ENCODE peak calls at places on chromosome 19, in six cellular contexts. One of them, this sample, is unnamed.

GRCh38 chr19:677601-678380 is 1.6 kb downstream of the FSTL3 start:
- DNase-seq in GM12865: no peak
- DNase-seq in PC-9: peak
- DNase-seq in CD4-positive, alpha-beta memory T cell: no peak
- DNase-seq in epithelial cell of proximal tubule: no peak
- DNase-seq in tibial artery: peak
- DNase-seq in this sample: no peak

GRCh38 chr19:55257461-55258411 is 1.1 kb downstream of the PPP6R1 start:
- DNase-seq in tibial artery: no peak
- DNase-seq in CD4-positive, alpha-beta memory T cell: peak
- DNase-seq in GM12865: peak
- DNase-seq in PC-9: no peak
- DNase-seq in epithelial cell of proximal tubule: no peak
- DNase-seq in this sample: no peak

GRCh38 chr19:23281663-23282276 is 31.6 kb upstream of the ZNF724 start:
- DNase-seq in PC-9: no peak
- DNase-seq in CD4-positive, alpha-beta memory T cell: no peak
- DNase-seq in GM12865: no peak
- DNase-seq in tibial artery: no peak
- DNase-seq in epithelial cell of proximal tubule: no peak
- DNase-seq in this sample: no peak

GRCh38 chr19:49744946-49745381 is 18.1 kb downstream of the TSKS start:
- DNase-seq in tibial artery: no peak
- DNase-seq in epithelial cell of proximal tubule: no peak
- DNase-seq in GM12865: no peak
- DNase-seq in CD4-positive, alpha-beta memory T cell: no peak
- DNase-seq in PC-9: no peak
- DNase-seq in this sample: no peak

GRCh38 chr19:56309511-56310185 is 5.0 kb downstream of the ZSCAN5A start:
- DNase-seq in CD4-positive, alpha-beta memory T cell: peak
- DNase-seq in PC-9: no peak
- DNase-seq in epithelial cell of proximal tubule: no peak
- DNase-seq in GM12865: peak
- DNase-seq in tibial artery: no peak
- DNase-seq in this sample: no peak

GRCh38 chr19:1265611-1266115 is 3.5 kb upstream of the CIRBP start:
- DNase-seq in CD4-positive, alpha-beta memory T cell: no peak
- DNase-seq in GM12865: no peak
- DNase-seq in PC-9: peak
- DNase-seq in epithelial cell of proximal tubule: no peak
- DNase-seq in tibial artery: peak
- DNase-seq in this sample: no peak

GRCh38 chr19:54095136-54095858 is 5.3 kb downstream of the OSCAR start:
- DNase-seq in CD4-positive, alpha-beta memory T cell: no peak
- DNase-seq in tibial artery: no peak
- DNase-seq in epithelial cell of proximal tubule: no peak
- DNase-seq in PC-9: no peak
- DNase-seq in GM12865: no peak
- DNase-seq in this sample: no peak

GRCh38 chr19:18205180-18205915 is 1.5 kb upstream of the RAB3A start:
- DNase-seq in GM12865: peak
- DNase-seq in epithelial cell of proximal tubule: no peak
- DNase-seq in CD4-positive, alpha-beta memory T cell: peak
- DNase-seq in tibial artery: peak
- DNase-seq in PC-9: peak
- DNase-seq in this sample: no peak

GRCh38 chr19:42942187-42942789 is 5.3 kb upstream of the PSG7 start:
- DNase-seq in GM12865: peak
- DNase-seq in epithelial cell of proximal tubule: no peak
- DNase-seq in CD4-positive, alpha-beta memory T cell: no peak
- DNase-seq in PC-9: no peak
- DNase-seq in tibial artery: no peak
- DNase-seq in this sample: no peak

GRCh38 chr19:18144906-18145305 is 8.1 kb upstream of the PIK3R2 start:
- DNase-seq in PC-9: no peak
- DNase-seq in GM12865: no peak
- DNase-seq in CD4-positive, alpha-beta memory T cell: no peak
- DNase-seq in epithelial cell of proximal tubule: no peak
- DNase-seq in tibial artery: no peak
- DNase-seq in this sample: no peak

GRCh38 chr19:12766051-12766521 is 9.3 kb downstream of the HOOK2 start:
- DNase-seq in PC-9: peak
- DNase-seq in tibial artery: peak
- DNase-seq in GM12865: peak
- DNase-seq in epithelial cell of proximal tubule: no peak
- DNase-seq in CD4-positive, alpha-beta memory T cell: peak
- DNase-seq in this sample: no peak

GRCh38 chr19:43524922-43525835 is 1.8 kb downstream of the ETHE1 start:
- DNase-seq in tibial artery: peak
- DNase-seq in epithelial cell of proximal tubule: no peak
- DNase-seq in GM12865: peak
- DNase-seq in CD4-positive, alpha-beta memory T cell: peak
- DNase-seq in PC-9: peak
- DNase-seq in this sample: no peak

GRCh38 chr19:47044946-47045866 is 3.2 kb downstream of the TMEM160 start:
- DNase-seq in PC-9: no peak
- DNase-seq in GM12865: no peak
- DNase-seq in epithelial cell of proximal tubule: no peak
- DNase-seq in CD4-positive, alpha-beta memory T cell: no peak
- DNase-seq in tibial artery: no peak
- DNase-seq in this sample: no peak

GRCh38 chr19:10544753-10545251 is 1.1 kb downstream of the ATG4D start:
- DNase-seq in PC-9: no peak
- DNase-seq in CD4-positive, alpha-beta memory T cell: peak
- DNase-seq in tibial artery: no peak
- DNase-seq in epithelial cell of proximal tubule: no peak
- DNase-seq in GM12865: no peak
- DNase-seq in this sample: no peak

GRCh38 chr19:29660835-29661234 is 4.4 kb upstream of the PLEKHF1 start:
- DNase-seq in tibial artery: no peak
- DNase-seq in PC-9: no peak
- DNase-seq in CD4-positive, alpha-beta memory T cell: no peak
- DNase-seq in epithelial cell of proximal tubule: no peak
- DNase-seq in GM12865: no peak
- DNase-seq in this sample: no peak

GRCh38 chr19:55063492-55063843 is 520 bp upstream of the RDH13 start:
- DNase-seq in PC-9: no peak
- DNase-seq in tibial artery: no peak
- DNase-seq in GM12865: no peak
- DNase-seq in epithelial cell of proximal tubule: no peak
- DNase-seq in CD4-positive, alpha-beta memory T cell: no peak
- DNase-seq in this sample: no peak

GRCh38 chr19:1411255-1412191 is 4.1 kb downstream of the DAZAP1 start:
- DNase-seq in CD4-positive, alpha-beta memory T cell: peak
- DNase-seq in tibial artery: peak
- DNase-seq in epithelial cell of proximal tubule: no peak
- DNase-seq in GM12865: no peak
- DNase-seq in PC-9: no peak
- DNase-seq in this sample: no peak

GRCh38 chr19:5023128-5023571 is 54.2 kb downstream of the KDM4B start:
- DNase-seq in GM12865: no peak
- DNase-seq in tibial artery: no peak
- DNase-seq in epithelial cell of proximal tubule: no peak
- DNase-seq in CD4-positive, alpha-beta memory T cell: no peak
- DNase-seq in PC-9: no peak
- DNase-seq in this sample: no peak

GRCh38 chr19:3818479-3818878 is 32.3 kb upstream of the MATK start:
- DNase-seq in tibial artery: no peak
- DNase-seq in PC-9: no peak
- DNase-seq in CD4-positive, alpha-beta memory T cell: no peak
- DNase-seq in epithelial cell of proximal tubule: no peak
- DNase-seq in GM12865: no peak
- DNase-seq in this sample: no peak

GRCh38 chr19:39181500-39182173 is 15.1 kb upstream of the NCCRP1 start:
- DNase-seq in epithelial cell of proximal tubule: no peak
- DNase-seq in CD4-positive, alpha-beta memory T cell: no peak
- DNase-seq in tibial artery: no peak
- DNase-seq in PC-9: no peak
- DNase-seq in GM12865: no peak
- DNase-seq in this sample: no peak

GRCh38 chr19:15187026-15188007 is 13.5 kb downstream of the NOTCH3 start:
- DNase-seq in tibial artery: no peak
- DNase-seq in GM12865: no peak
- DNase-seq in epithelial cell of proximal tubule: no peak
- DNase-seq in CD4-positive, alpha-beta memory T cell: no peak
- DNase-seq in PC-9: peak
- DNase-seq in this sample: no peak

GRCh38 chr19:23002690-23003422 is at the start of gene ZNF728:
- DNase-seq in CD4-positive, alpha-beta memory T cell: no peak
- DNase-seq in GM12865: no peak
- DNase-seq in PC-9: no peak
- DNase-seq in tibial artery: peak
- DNase-seq in epithelial cell of proximal tubule: no peak
- DNase-seq in this sample: no peak

GRCh38 chr19:43552198-43552450 is 19.1 kb downstream of the ZNF575 start:
- DNase-seq in CD4-positive, alpha-beta memory T cell: no peak
- DNase-seq in tibial artery: no peak
- DNase-seq in PC-9: no peak
- DNase-seq in epithelial cell of proximal tubule: no peak
- DNase-seq in GM12865: no peak
- DNase-seq in this sample: no peak

GRCh38 chr19:37902668-37903067 is 3.7 kb downstream of the WDR87 start:
- DNase-seq in CD4-positive, alpha-beta memory T cell: peak
- DNase-seq in PC-9: peak
- DNase-seq in GM12865: peak
- DNase-seq in epithelial cell of proximal tubule: no peak
- DNase-seq in tibial artery: peak
- DNase-seq in this sample: no peak

GRCh38 chr19:52889931-52890330 is 7.5 kb downstream of the ZNF320 start:
- DNase-seq in CD4-positive, alpha-beta memory T cell: no peak
- DNase-seq in tibial artery: no peak
- DNase-seq in epithelial cell of proximal tubule: no peak
- DNase-seq in GM12865: no peak
- DNase-seq in PC-9: no peak
- DNase-seq in this sample: no peak

GRCh38 chr19:12111176-12111575 is 29.0 kb downstream of the ZNF20 start:
- DNase-seq in CD4-positive, alpha-beta memory T cell: no peak
- DNase-seq in epithelial cell of proximal tubule: no peak
- DNase-seq in PC-9: no peak
- DNase-seq in GM12865: no peak
- DNase-seq in tibial artery: no peak
- DNase-seq in this sample: no peak

GRCh38 chr19:31432411-31432810 is 83.2 kb upstream of the TSHZ3 start:
- DNase-seq in PC-9: no peak
- DNase-seq in epithelial cell of proximal tubule: no peak
- DNase-seq in tibial artery: no peak
- DNase-seq in GM12865: no peak
- DNase-seq in CD4-positive, alpha-beta memory T cell: no peak
- DNase-seq in this sample: no peak

GRCh38 chr19:31430381-31430780 is 81.1 kb upstream of the TSHZ3 start:
- DNase-seq in CD4-positive, alpha-beta memory T cell: no peak
- DNase-seq in tibial artery: no peak
- DNase-seq in PC-9: no peak
- DNase-seq in epithelial cell of proximal tubule: no peak
- DNase-seq in GM12865: no peak
- DNase-seq in this sample: no peak

GRCh38 chr19:31439270-31439573 is 90.0 kb upstream of the TSHZ3 start:
- DNase-seq in epithelial cell of proximal tubule: no peak
- DNase-seq in tibial artery: no peak
- DNase-seq in GM12865: no peak
- DNase-seq in CD4-positive, alpha-beta memory T cell: no peak
- DNase-seq in PC-9: no peak
- DNase-seq in this sample: no peak

GRCh38 chr19:31438401-31439269 is 89.4 kb upstream of the TSHZ3 start:
- DNase-seq in GM12865: no peak
- DNase-seq in PC-9: no peak
- DNase-seq in epithelial cell of proximal tubule: no peak
- DNase-seq in CD4-positive, alpha-beta memory T cell: no peak
- DNase-seq in tibial artery: no peak
- DNase-seq in this sample: no peak

DNA sequence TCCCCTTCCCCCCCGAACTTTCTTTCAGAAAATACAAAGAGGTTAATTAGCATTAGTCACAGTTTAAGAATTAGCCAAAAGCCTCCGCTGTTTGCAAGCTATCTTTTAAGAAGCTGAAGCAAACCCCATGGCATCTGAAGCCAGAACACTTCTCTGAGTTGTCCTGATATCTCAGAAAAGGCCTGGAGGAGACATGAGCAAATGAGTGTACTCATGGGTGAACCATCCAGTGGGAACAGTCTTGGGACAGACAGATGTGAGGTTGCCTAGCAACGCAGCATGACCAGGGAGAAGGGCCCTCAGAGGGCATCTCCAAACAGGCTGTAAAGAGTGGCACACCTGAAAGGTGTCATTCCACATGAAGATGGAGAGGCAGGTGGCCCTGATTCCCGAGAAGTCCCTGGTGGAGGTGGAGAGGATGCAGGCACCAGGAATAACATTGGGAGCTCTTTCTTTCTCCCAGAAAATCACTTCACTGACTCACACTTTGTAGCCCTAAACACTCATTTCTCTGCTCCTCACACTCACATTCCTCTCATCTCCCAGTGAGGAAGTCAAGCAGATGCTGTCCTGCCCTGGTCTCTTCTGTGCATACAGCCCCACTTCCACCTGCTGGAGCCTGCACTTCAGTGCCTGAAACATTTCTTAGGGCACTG is 87.0 kb upstream of the TSHZ3 start:
- DNase-seq in CD4-positive, alpha-beta memory T cell: no peak
- DNase-seq in tibial artery: no peak
- DNase-seq in epithelial cell of proximal tubule: no peak
- DNase-seq in PC-9: no peak
- DNase-seq in GM12865: no peak
- DNase-seq in this sample: no peak
- H3K4me3 ChIP-seq in CD4-positive, alpha-beta memory T cell: no peak
- H3K4me3 ChIP-seq in tibial artery: no peak
- H3K4me3 ChIP-seq in epithelial cell of proximal tubule: no peak
- H3K4me3 ChIP-seq in PC-9: no peak
- H3K4me3 ChIP-seq in GM12865: no peak
- H3K4me3 ChIP-seq in this sample: no peak

GRCh38 chr19:45670670-45671453 is 2.8 kb downstream of the GIPR start:
- DNase-seq in CD4-positive, alpha-beta memory T cell: no peak
- DNase-seq in tibial artery: no peak
- DNase-seq in PC-9: peak
- DNase-seq in GM12865: peak
- DNase-seq in epithelial cell of proximal tubule: no peak
- DNase-seq in this sample: no peak
- H3K4me3 ChIP-seq in CD4-positive, alpha-beta memory T cell: no peak
- H3K4me3 ChIP-seq in tibial artery: no peak
- H3K4me3 ChIP-seq in PC-9: peak
- H3K4me3 ChIP-seq in GM12865: peak
- H3K4me3 ChIP-seq in epithelial cell of proximal tubule: peak
- H3K4me3 ChIP-seq in this sample: peak

DNA sequence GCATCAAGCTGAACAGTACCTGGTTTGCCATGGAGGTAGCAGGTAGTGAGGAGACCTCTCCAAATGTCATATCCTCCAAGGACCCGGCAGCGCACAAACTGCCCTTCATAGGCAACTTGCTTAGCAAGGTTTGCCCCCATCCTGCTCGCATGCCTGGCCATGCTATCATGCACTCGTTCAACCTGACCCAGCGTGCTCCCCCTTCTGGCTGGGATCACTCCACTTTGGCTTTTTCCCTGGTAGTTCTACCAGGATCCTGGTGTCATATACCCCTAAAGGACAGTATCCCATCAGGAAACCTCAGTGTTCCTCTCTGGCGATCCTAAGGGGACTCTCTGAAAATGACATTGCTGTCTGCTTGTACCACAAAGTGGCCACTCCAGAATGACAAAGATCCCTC is 38.6 kb upstream of the ZNF30 start:
- DNase-seq in tibial artery: no peak
- DNase-seq in PC-9: no peak
- DNase-seq in epithelial cell of proximal tubule: no peak
- DNase-seq in GM12865: no peak
- DNase-seq in CD4-positive, alpha-beta memory T cell: no peak
- DNase-seq in this sample: no peak
- H3K4me3 ChIP-seq in tibial artery: no peak
- H3K4me3 ChIP-seq in PC-9: no peak
- H3K4me3 ChIP-seq in epithelial cell of proximal tubule: no peak
- H3K4me3 ChIP-seq in GM12865: no peak
- H3K4me3 ChIP-seq in CD4-positive, alpha-beta memory T cell: no peak
- H3K4me3 ChIP-seq in this sample: no peak

GRCh38 chr19:48631254-48631653 is 5.9 kb downstream of the DBP start:
- DNase-seq in CD4-positive, alpha-beta memory T cell: no peak
- DNase-seq in tibial artery: no peak
- DNase-seq in epithelial cell of proximal tubule: no peak
- DNase-seq in PC-9: no peak
- DNase-seq in GM12865: peak
- DNase-seq in this sample: no peak
- H3K4me3 ChIP-seq in CD4-positive, alpha-beta memory T cell: no peak
- H3K4me3 ChIP-seq in tibial artery: no peak
- H3K4me3 ChIP-seq in epithelial cell of proximal tubule: no peak
- H3K4me3 ChIP-seq in PC-9: no peak
- H3K4me3 ChIP-seq in GM12865: no peak
- H3K4me3 ChIP-seq in this sample: no peak

This sample was measured in GM12864.